ENCODE peak calls at places on chromosomes 11 and 22, in nine cellular contexts. Q, F, A, W, D, C, T, U and I are unnamed samples.

GRCh38 chr11:111548542-111548941 is 8.0 kb downstream of the LAYN start:
- DNase-seq in Q (no peak), F (no peak), A (no peak), W (no peak), D (no peak), C (no peak), T (no peak), U (no peak), I (no peak)

GRCh38 chr11:34940026-34940677 is 23.7 kb downstream of the PDHX start:
- DNase-seq in Q (no peak), F (no peak), A (peak), W (peak), D (peak), C (peak), T (no peak), U (peak), I (peak)

GRCh38 chr11:109853156-109853776 is 239.9 kb upstream of the ZC3H12C start:
- DNase-seq in Q (peak), F (no peak), A (peak), W (peak), D (peak), C (peak), T (peak), U (peak), I (peak)

GRCh38 chr22:22682196-22682595 is 37.8 kb downstream of the GGTLC2 start:
- DNase-seq in Q (no peak), F (no peak), A (no peak), W (no peak), D (no peak), C (no peak), T (no peak), U (no peak), I (no peak)

GRCh38 chr22:35399678-35400334 is at the start of gene MCM5:
- DNase-seq in Q (peak), F (peak), A (peak), W (peak), D (peak), C (peak), T (peak), U (peak), I (peak)

GRCh38 chr11:8484251-8484650 is 109.8 kb downstream of the STK33 start:
- DNase-seq in Q (no peak), F (no peak), A (no peak), W (no peak), D (no peak), C (no peak), T (no peak), U (no peak), I (no peak)

GRCh38 chr11:120186799-120187591 is 23.8 kb upstream of the OAF start:
- DNase-seq in Q (peak), F (peak), A (no peak), W (no peak), D (peak), C (no peak), T (no peak), U (no peak), I (no peak)

GRCh38 chr11:69640260-69640994 is 529 bp upstream of the CCND1 start:
- DNase-seq in Q (peak), F (no peak), A (peak), W (peak), D (no peak), C (no peak), T (no peak), U (peak), I (no peak)

GRCh38 chr11:3892156-3892555 is 36.7 kb downstream of the STIM1 start:
- DNase-seq in Q (no peak), F (no peak), A (no peak), W (no peak), D (no peak), C (no peak), T (no peak), U (no peak), I (no peak)

GRCh38 chr11:1514349-1515061 is 27.9 kb upstream of the MOB2 start:
- DNase-seq in Q (no peak), F (peak), A (no peak), W (no peak), D (no peak), C (peak), T (no peak), U (no peak), I (no peak)

GRCh38 chr11:72141066-72141465 is 5.5 kb downstream of the FOLR3 start:
- DNase-seq in Q (peak), F (no peak), A (peak), W (peak), D (peak), C (peak), T (no peak), U (peak), I (peak)

GRCh38 chr11:26976389-26976788 is 17.5 kb upstream of the FIBIN start:
- DNase-seq in Q (peak), F (no peak), A (peak), W (peak), D (no peak), C (peak), T (no peak), U (peak), I (peak)

GRCh38 chr22:37514526-37515051 is 4.6 kb downstream of the CARD10 start:
- DNase-seq in Q (no peak), F (no peak), A (no peak), W (no peak), D (no peak), C (no peak), T (no peak), U (no peak), I (no peak)

GRCh38 chr22:49853981-49854791 is 542 bp downstream of the ZBED4 start:
- DNase-seq in Q (peak), F (peak), A (peak), W (peak), D (peak), C (no peak), T (peak), U (peak), I (peak)

GRCh38 chr11:112616292-112617088 is 344.7 kb upstream of the NCAM1 start:
- DNase-seq in Q (no peak), F (no peak), A (no peak), W (no peak), D (no peak), C (no peak), T (no peak), U (no peak), I (no peak)

GRCh38 chr11:66686801-66687750 is 9.4 kb upstream of the RBM4B start:
- DNase-seq in Q (no peak), F (no peak), A (no peak), W (no peak), D (no peak), C (no peak), T (no peak), U (no peak), I (no peak)

GRCh38 chr11:117199061-117199915 is at the start of gene TAGLN:
- DNase-seq in Q (peak), F (no peak), A (peak), W (peak), D (peak), C (peak), T (peak), U (peak), I (peak)

GRCh38 chr11:66568124-66568916 is at the start of gene CTSF:
- DNase-seq in Q (peak), F (peak), A (peak), W (peak), D (peak), C (peak), T (no peak), U (peak), I (peak)

GRCh38 chr22:49734390-49734789 is 93.3 kb downstream of the BRD1 start:
- DNase-seq in Q (no peak), F (no peak), A (no peak), W (no peak), D (no peak), C (no peak), T (no peak), U (no peak), I (no peak)

GRCh38 chr22:41563051-41563711 is 2.4 kb downstream of the CSDC2 start:
- DNase-seq in Q (peak), F (no peak), A (peak), W (peak), D (peak), C (no peak), T (no peak), U (peak), I (peak)

GRCh38 chr11:32374261-32374711 is 61.1 kb downstream of the WT1 start:
- DNase-seq in Q (no peak), F (no peak), A (no peak), W (peak), D (peak), C (no peak), T (peak), U (peak), I (no peak)

DNA sequence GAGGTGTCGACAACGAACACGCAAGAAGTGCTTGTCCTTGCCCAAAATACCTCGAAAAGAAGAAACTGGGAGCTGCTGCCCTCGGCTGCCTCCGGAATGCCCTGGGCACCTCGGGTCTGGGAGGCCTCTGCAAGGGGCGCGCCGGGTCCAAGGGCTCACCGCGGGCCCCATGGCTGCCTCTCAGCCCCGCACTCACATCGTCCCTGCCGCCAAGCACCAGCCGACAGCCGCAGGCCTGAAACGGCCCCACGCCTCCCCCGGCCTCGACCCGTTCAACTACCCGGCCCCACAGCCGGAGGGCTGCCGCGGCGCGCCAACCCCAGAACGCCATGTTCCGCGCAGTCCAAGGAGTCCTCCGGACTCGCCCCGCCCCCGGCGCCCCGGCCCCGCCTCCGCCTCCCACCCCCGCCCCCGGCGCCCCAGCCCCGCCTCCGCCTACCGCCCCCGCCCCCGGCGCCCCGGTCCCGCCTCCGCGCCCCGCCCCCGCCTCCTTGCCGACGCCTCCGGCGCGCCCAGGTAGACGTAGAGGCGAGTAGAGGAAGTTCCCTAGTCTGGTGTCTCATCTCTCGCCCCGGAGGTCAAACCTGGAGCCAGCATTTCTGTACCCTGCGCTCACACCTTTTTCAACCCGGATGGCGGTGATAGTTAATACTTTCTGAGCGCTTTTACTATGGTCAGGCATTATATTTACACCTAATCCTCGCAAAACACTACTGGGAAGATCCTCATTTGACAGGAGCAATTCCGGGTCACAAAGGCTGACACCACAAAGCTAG is at the start of gene SIRT3:
- DNase-seq in Q (peak), F (peak), A (peak), W (peak), D (peak), C (peak), T (peak), U (peak), I (peak)
- TF ChIP-seq CTCF in Q (peak), F (peak), A (peak), W (no peak), D (no peak), C (peak), T (no peak), U (no peak), I (no peak)

DNA sequence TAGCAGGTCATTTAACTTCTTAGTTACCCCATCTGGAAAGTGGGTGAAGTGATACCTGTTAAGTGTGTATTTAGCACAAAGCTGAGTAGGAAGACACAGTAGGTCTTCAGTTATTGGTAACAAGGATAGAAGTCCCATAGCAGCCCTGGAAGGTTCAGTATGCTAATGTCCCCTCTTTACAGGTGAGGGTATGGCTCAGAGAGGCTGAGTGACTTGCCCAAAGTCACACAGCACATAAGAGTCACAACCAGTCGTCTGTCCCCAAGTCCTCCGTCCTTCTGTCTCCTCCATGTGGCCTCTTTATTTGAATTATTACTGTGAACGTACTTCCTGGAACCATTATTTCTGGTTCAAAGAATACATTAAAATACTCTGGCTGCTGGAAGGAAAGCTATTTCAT is 10.5 kb downstream of the ASPHD2 start:
- DNase-seq in Q (no peak), F (no peak), A (no peak), W (no peak), D (no peak), C (no peak), T (no peak), U (no peak), I (no peak)
- TF ChIP-seq CTCF in Q (no peak), F (no peak), A (no peak), W (no peak), D (no peak), C (no peak), T (no peak), U (no peak), I (no peak)

GRCh38 chr11:10752061-10752460 is 1.0 kb downstream of the CTR9 start:
- DNase-seq in Q (no peak), F (no peak), A (no peak), W (no peak), D (no peak), C (no peak), T (no peak), U (no peak), I (no peak)

GRCh38 chr11:10752486-10752885 is 1.4 kb downstream of the CTR9 start:
- DNase-seq in Q (no peak), F (no peak), A (no peak), W (no peak), D (no peak), C (no peak), T (no peak), U (no peak), I (no peak)

GRCh38 chr11:10749476-10749875 is 1.6 kb upstream of the CTR9 start:
- DNase-seq in Q (no peak), F (no peak), A (no peak), W (no peak), D (no peak), C (no peak), T (no peak), U (no peak), I (no peak)

GRCh38 chr11:10751581-10751940 is 515 bp downstream of the CTR9 start:
- DNase-seq in Q (no peak), F (no peak), A (no peak), W (no peak), D (peak), C (no peak), T (no peak), U (no peak), I (no peak)

DNA sequence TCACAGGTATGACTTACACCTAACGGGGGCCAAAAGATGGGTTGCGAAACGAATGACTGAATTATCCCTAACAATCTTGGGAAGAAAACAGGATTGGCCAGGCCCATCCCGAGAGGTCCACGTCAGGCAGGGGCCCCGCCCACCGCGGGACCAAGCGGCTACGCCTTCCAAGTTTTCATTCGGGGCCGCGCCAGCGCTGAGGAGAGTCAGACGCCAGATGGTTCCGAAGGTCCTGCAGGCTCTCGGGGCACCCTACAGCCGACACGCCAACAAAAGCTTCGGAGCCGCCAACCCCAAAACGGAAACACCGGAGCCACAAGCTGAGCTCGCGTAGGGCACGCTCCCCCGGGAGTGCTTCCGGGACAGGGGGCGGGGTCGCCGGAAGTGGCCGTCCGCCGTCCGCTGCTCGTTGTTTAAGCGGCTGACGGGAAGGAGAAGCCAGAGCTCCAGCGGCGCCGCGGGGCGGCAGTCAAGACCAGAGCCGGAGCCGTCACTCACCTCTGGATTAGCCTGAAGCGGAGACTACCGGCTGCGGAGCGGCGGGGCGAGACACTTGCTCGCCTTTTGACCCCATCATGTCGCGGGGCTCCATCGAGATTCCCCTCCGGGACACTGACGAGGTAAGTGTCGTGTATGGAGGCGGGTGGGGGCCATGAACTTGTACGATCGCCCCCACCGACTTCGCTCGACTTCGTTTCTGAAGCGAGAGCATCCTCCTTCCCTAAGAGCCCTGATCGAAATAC is at the start of gene CTR9:
- DNase-seq in Q (peak), F (peak), A (peak), W (peak), D (peak), C (peak), T (peak), U (peak), I (peak)
- TF ChIP-seq CTCF in Q (peak), F (no peak), A (peak), W (peak), D (peak), C (peak), T (no peak), U (no peak), I (peak)

GRCh38 chr11:46305295-46305694 is 27.8 kb downstream of the CREB3L1 start:
- DNase-seq in Q (peak), F (no peak), A (peak), W (peak), D (peak), C (no peak), T (no peak), U (peak), I (no peak)
- TF ChIP-seq CTCF in Q (peak), F (no peak), A (peak), W (peak), D (peak), C (peak), T (no peak), U (no peak), I (peak)

GRCh38 chr11:17736921-17737817 is 2.6 kb downstream of the KCNC1 start:
- DNase-seq in Q (no peak), F (peak), A (no peak), W (no peak), D (no peak), C (no peak), T (no peak), U (no peak), I (no peak)
- TF ChIP-seq CTCF in Q (no peak), F (no peak), A (no peak), W (no peak), D (no peak), C (no peak), T (no peak), U (no peak), I (no peak)

DNA sequence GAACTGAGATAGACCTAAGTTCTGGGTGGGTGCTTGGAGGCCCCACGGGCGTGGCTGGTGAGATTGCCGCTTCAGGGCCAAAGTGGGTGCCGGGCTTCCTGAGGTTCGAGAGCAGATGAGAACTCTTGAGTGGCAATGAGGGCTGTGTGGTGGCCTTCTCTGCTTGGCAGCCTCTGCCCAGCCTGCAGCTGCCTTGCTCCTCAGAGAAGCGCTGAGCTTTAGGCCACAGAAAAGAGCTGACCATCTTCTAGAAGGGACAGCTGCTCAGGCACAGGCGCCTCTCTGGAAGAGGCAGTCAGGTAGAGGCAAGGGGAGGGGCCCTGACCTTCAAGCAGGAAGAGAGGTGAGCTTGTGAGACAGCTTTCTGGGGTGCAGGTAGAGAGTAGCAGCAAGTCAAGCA is 72.8 kb downstream of the MED15 start:
- DNase-seq in Q (no peak), F (no peak), A (no peak), W (no peak), D (no peak), C (no peak), T (no peak), U (no peak), I (no peak)
- TF ChIP-seq CTCF in Q (no peak), F (no peak), A (no peak), W (no peak), D (no peak), C (no peak), T (no peak), U (no peak), I (no peak)